ENCODE peak calls at places on chromosome 5, in four cellular contexts. S is WTC11, W is K562, R is HepG2. F is an unnamed sample.

GRCh38 chr5:93579561-93580386 is 1.2 kb downstream of the NR2F1-AS1 start:
- DNase-seq in S (peak), W (no peak), R (no peak), F (no peak)

GRCh38 chr5:149618581-149619248 is 37.4 kb downstream of the ARHGEF37 start:
- DNase-seq in S (peak), W (peak), R (peak), F (peak)

GRCh38 chr5:56054651-56055050 is 59.9 kb upstream of the IL6ST start:
- DNase-seq in S (no peak), W (no peak), R (no peak), F (no peak)

GRCh38 chr5:63843190-63843589 is 119.1 kb downstream of the HTR1A start:
- DNase-seq in S (no peak), W (no peak), R (no peak), F (no peak)

GRCh38 chr5:92637247-92637646 is 943.8 kb downstream of the NR2F1-AS1 start:
- DNase-seq in S (no peak), W (no peak), R (no peak), F (no peak)

GRCh38 chr5:9324348-9325056 is 221.4 kb downstream of the SEMA5A start:
- DNase-seq in S (no peak), W (no peak), R (no peak), F (no peak)

GRCh38 chr5:77211013-77211690 is 672 bp downstream of the PDE8B start:
- DNase-seq in S (peak), W (no peak), R (no peak), F (no peak)

GRCh38 chr5:107858324-107858723 is 187.6 kb upstream of the EFNA5 start:
- DNase-seq in S (no peak), W (no peak), R (no peak), F (no peak)

GRCh38 chr5:38467353-38468040 is 88.9 kb downstream of the LIFR start:
- DNase-seq in S (no peak), W (no peak), R (no peak), F (no peak)

GRCh38 chr5:175816348-175816747 is 55.0 kb upstream of the CPLX2 start:
- DNase-seq in S (no peak), W (peak), R (peak), F (no peak)

GRCh38 chr5:154826-155225 is 36.5 kb upstream of the LRRC14B start:
- DNase-seq in S (no peak), W (no peak), R (no peak), F (no peak)
- TF ChIP-seq ELF4 in S (no peak), W (no peak), R (no peak), F (no peak)

GRCh38 chr5:10457682-10458574 is 16.2 kb downstream of the ROPN1L start:
- DNase-seq in S (no peak), W (peak), R (no peak), F (no peak)
- TF ChIP-seq SP1 in S (no peak), W (no peak), R (no peak), F (no peak)

GRCh38 chr5:128538249-128539037 is 398 bp upstream of the FBN2 start:
- DNase-seq in S (peak), W (no peak), R (no peak), F (peak)
- TF ChIP-seq ELF4 in S (no peak), W (no peak), R (no peak), F (no peak)

GRCh38 chr5:100797863-100798262 is 105.2 kb downstream of the ST8SIA4 start:
- DNase-seq in S (no peak), W (no peak), R (no peak), F (no peak)
- TF ChIP-seq SP1 in S (no peak), W (no peak), R (no peak), F (no peak)

DNA sequence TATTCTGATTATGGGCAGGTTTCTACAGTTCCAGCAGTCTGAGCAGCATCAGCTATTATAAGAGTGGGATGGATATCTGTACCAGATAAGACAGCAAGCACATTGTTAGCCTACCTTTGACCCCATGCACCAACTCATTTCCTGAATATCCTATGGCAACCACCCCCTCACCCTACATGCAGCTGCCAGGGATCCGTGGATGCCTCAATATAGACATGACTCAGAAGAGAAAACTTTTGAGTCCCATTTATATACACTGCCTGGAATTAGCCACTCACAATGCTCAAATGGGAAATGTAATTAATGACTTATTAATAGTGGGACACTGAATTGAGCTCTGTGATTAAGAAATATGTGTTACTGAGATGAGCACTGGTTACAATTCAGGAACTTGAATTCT is 124.4 kb downstream of the SSBP2 start:
- DNase-seq in S (no peak), W (peak), R (peak), F (no peak)
- TF ChIP-seq ELF4 in S (no peak), W (no peak), R (no peak), F (no peak)

DNA sequence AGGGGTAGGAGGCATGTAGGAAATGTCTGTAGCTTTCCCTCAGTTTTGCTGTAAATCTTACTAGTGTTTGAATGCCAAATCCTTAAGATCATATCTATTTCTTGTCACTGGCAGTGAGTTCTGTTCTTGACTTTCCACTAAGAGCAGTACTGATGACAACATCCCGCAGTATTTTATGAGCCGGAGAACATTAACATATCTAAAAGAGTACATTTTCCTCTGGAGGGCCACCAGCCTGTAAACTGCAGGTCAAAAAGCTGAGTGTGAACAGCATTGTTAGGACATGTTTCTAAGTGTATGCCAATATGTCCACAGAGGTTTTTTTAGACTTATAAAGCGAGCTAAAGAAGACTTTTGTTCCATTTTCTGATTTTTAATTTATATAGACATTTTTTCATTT is 2.4 kb upstream of the HSPB3 start:
- DNase-seq in S (no peak), W (no peak), R (no peak), F (no peak)
- TF ChIP-seq SP1 in S (no peak), W (no peak), R (no peak), F (no peak)

F was measured in HEK293T.